ENCODE peak calls at places on chromosomes 13 and 19, in five cellular contexts. O, V, S, A and R are unnamed samples.

GRCh38 chr19:16739546-16739945 is 19.9 kb downstream of the NWD1 start:
- DNase-seq in A (no peak), S (no peak), V (no peak), O (no peak), R (no peak)

GRCh38 chr19:48424694-48425219 is 21.0 kb upstream of the GRWD1 start:
- DNase-seq in O (no peak), A (no peak), S (no peak), V (peak), R (no peak)

GRCh38 chr13:113647351-113648217 is 10.4 kb downstream of the ATP4B start:
- DNase-seq in A (peak), V (peak), O (no peak), S (peak), R (peak)

GRCh38 chr13:100097821-100098220 is 8.9 kb downstream of the PCCA start:
- DNase-seq in V (no peak), O (no peak), A (no peak), S (no peak), R (no peak)

GRCh38 chr19:14416743-14417214 is 2.4 kb downstream of the DDX39A start:
- DNase-seq in A (no peak), V (peak), S (no peak), O (no peak), R (no peak)

GRCh38 chr13:22061371-22061805 is 390.5 kb downstream of the FGF9 start:
- DNase-seq in V (no peak), A (no peak), S (no peak), O (peak), R (no peak)

GRCh38 chr19:41626877-41627276 is at the start of gene CEACAM4:
- DNase-seq in S (no peak), O (no peak), V (no peak), A (no peak), R (no peak)

GRCh38 chr19:44587863-44588752 is 25.3 kb upstream of the IGSF23 start:
- DNase-seq in V (peak), S (no peak), O (no peak), A (no peak), R (no peak)

GRCh38 chr19:33413426-33413725 is 39.9 kb downstream of the CEBPG start:
- DNase-seq in A (no peak), O (no peak), V (no peak), S (no peak), R (no peak)

GRCh38 chr19:15357906-15358305 is 21.7 kb downstream of the AKAP8 start:
- DNase-seq in A (no peak), S (no peak), V (no peak), O (no peak), R (no peak)

GRCh38 chr13:46211116-46211515 is 612 bp upstream of the LRRC63 start:
- DNase-seq in V (no peak), A (no peak), S (no peak), O (peak), R (no peak)

GRCh38 chr13:112723771-112724170 is 33.9 kb downstream of the ATP11A start:
- DNase-seq in O (no peak), A (no peak), V (no peak), S (no peak), R (no peak)

GRCh38 chr19:55345818-55346724 is 6.4 kb downstream of the KMT5C start:
- DNase-seq in O (no peak), V (peak), A (no peak), S (peak), R (peak)

GRCh38 chr19:53553865-53554791 is 16.2 kb downstream of the ZNF331 start:
- DNase-seq in A (peak), O (peak), V (peak), S (peak), R (peak)

GRCh38 chr13:113373811-113374485 is 10.0 kb upstream of the GRTP1 start:
- DNase-seq in O (no peak), V (no peak), S (no peak), A (no peak), R (no peak)

GRCh38 chr13:78603240-78603947 is at the start of gene POU4F1:
- DNase-seq in V (peak), S (no peak), O (peak), A (no peak), R (no peak)

GRCh38 chr13:109672545-109672944 is 113.8 kb downstream of the IRS2 start:
- DNase-seq in A (no peak), V (peak), O (no peak), S (no peak), R (no peak)

GRCh38 chr13:25001807-25002206 is 94.1 kb upstream of the PABPC3 start:
- DNase-seq in S (no peak), V (no peak), A (no peak), O (no peak), R (no peak)

GRCh38 chr13:38223093-38223492 is 126.6 kb upstream of the UFM1 start:
- DNase-seq in A (no peak), S (no peak), V (peak), O (no peak), R (no peak)

GRCh38 chr19:35240322-35240721 is 8.5 kb upstream of the LSR start:
- DNase-seq in A (no peak), S (no peak), O (peak), V (no peak), R (no peak)

GRCh38 chr13:97234742-97235141 is 12.6 kb downstream of the MBNL2 start:
- DNase-seq in S (no peak), A (no peak), V (no peak), O (no peak), R (no peak)

GRCh38 chr13:87274209-87274819 is 396.9 kb upstream of the SLITRK5 start:
- DNase-seq in O (no peak), A (no peak), S (no peak), V (no peak), R (no peak)

GRCh38 chr19:3398114-3398899 is 31.9 kb downstream of the NFIC start:
- DNase-seq in A (no peak), O (no peak), V (peak), S (peak), R (no peak)

GRCh38 chr13:73715114-73715909 is 418.9 kb downstream of the KLF12 start:
- DNase-seq in V (no peak), O (peak), S (no peak), A (no peak), R (no peak)

GRCh38 chr13:31814523-31814922 is 75.2 kb downstream of the RXFP2 start:
- DNase-seq in S (no peak), V (no peak), A (no peak), O (no peak), R (no peak)

GRCh38 chr13:93055233-93055632 is 171.4 kb upstream of the GPC6 start:
- DNase-seq in S (no peak), A (no peak), O (no peak), V (no peak), R (no peak)

GRCh38 chr13:20684535-20684934 is 19.0 kb upstream of the IL17D start:
- DNase-seq in S (no peak), O (no peak), A (no peak), V (no peak), R (no peak)

GRCh38 chr13:20685042-20685441 is 18.5 kb upstream of the IL17D start:
- DNase-seq in A (no peak), V (no peak), S (no peak), O (no peak), R (no peak)

GRCh38 chr13:20686167-20686566 is 17.3 kb upstream of the IL17D start:
- DNase-seq in S (no peak), A (no peak), V (no peak), O (no peak), R (no peak)

GRCh38 chr13:20686863-20687579 is 16.5 kb upstream of the IL17D start:
- DNase-seq in O (no peak), V (no peak), A (no peak), S (no peak), R (no peak)

GRCh38 chr13:20684041-20684440 is 19.5 kb upstream of the IL17D start:
- DNase-seq in O (no peak), V (no peak), S (no peak), A (no peak), R (no peak)
- TF ChIP-seq CTCF in O (no peak), V (no peak), S (no peak), A (no peak), R (no peak)

DNA sequence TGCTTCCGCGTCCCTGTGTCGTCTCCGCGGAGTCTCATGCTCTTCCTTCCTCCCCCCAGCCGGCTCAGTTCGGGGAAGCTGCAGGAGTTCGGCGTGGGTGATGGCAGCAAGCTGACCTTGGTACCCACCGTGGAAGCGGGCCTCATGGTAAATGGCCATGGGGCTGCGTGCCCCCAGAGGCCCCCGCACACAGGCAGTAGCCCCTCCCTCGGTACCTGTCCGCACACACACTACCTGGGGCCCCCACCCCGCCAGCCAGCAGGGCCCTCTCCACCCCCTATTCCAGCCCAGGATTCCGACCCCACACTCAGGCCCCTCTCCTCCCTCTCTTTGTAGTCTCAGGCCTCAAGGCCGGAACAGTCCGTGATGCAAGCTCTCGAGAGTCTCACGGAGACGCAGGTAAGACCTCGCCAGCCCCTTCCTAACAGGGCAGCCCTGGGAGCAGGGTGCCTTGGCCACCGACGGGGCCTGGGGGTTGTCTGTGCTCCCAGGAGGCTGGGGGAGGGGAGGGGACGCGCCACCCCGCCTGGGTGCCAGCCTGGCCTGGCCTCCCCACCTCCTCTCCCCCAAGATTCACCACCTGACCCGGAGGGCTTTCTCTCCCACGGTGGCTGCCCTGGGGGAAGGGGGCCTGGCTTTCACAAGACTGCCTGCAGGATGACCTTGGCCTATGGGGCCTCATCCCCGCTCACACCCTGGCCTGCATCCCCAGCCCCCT is 3.3 kb downstream of the MIDN start:
- DNase-seq in S (no peak), V (no peak), A (no peak), O (peak), R (no peak)
- TF ChIP-seq CTCF in S (no peak), V (no peak), A (no peak), O (no peak), R (no peak)

DNA sequence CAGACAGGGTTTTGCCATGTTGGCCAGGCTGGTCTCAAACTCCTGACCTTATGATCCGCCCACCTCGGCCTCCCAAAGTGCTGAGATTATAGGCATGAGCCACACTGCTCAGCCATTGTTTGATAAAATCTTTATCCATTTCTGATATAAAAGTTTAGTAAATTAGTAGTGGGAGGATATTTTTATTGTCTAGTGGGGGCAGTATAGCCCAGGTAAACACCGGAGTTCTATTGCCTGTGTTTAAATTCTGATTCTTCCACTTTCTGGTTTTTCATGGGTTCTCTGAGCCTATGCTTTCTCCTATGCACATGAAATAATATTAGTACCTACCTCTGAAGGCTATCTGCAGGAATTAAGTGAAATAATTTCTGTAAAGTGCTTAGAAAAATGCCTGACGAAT is 20.1 kb upstream of the ARHGEF18 start:
- DNase-seq in S (no peak), V (no peak), O (no peak), A (no peak), R (no peak)
- TF ChIP-seq CTCF in S (no peak), V (no peak), O (peak), A (no peak), R (no peak)

GRCh38 chr19:50717891-50718254 is 1.7 kb downstream of the SHANK1 start:
- DNase-seq in O (no peak), V (no peak), S (no peak), A (no peak), R (no peak)
- TF ChIP-seq CTCF in O (no peak), V (no peak), S (no peak), A (no peak), R (no peak)

GRCh38 chr13:75365724-75366173 is 116.2 kb downstream of the TBC1D4 start:
- DNase-seq in O (no peak), A (no peak), S (no peak), V (peak), R (no peak)
- TF ChIP-seq CTCF in O (no peak), A (no peak), S (no peak), V (no peak), R (no peak)